ENCODE peak calls at places on chromosomes 3 and 15, in eight cellular contexts. W, D, B, V, J, U, X and I are unnamed samples.

GRCh38 chr3:171162986-171163723 is 136.6 kb upstream of the SLC2A2 start:
- DNase-seq in W (no peak), D (peak; percentile 49), B (no peak), V (no peak), J (no peak), U (no peak), X (no peak), I (no peak)

GRCh38 chr3:170816341-170816740 is 53.7 kb downstream of the RPL22L1 start:
- DNase-seq in W (no peak), D (no peak), B (no peak), V (no peak), J (no peak), U (no peak), X (no peak), I (no peak)

GRCh38 chr3:102398196-102398595 is 36.6 kb upstream of the ZPLD1 start:
- DNase-seq in W (no peak), D (no peak), B (no peak), V (no peak), J (no peak), U (no peak), X (no peak), I (no peak)

GRCh38 chr3:160755776-160756304 is at the start of gene PPM1L:
- DNase-seq in W (no peak), D (peak; percentile 61), B (peak; percentile 59), V (peak; percentile 64), J (no peak), U (peak; percentile 61), X (peak; percentile 84), I (peak; percentile 71)

GRCh38 chr15:81400640-81401236 is 26.7 kb upstream of the TMC3 start:
- DNase-seq in W (peak; percentile 7), D (peak; percentile 52), B (peak; percentile 9), V (no peak), J (peak; percentile 27), U (peak; percentile 22), X (no peak), I (peak; percentile 32)

GRCh38 chr3:70431906-70432305 is 119.5 kb upstream of the MDFIC2 start:
- DNase-seq in W (no peak), D (no peak), B (no peak), V (no peak), J (no peak), U (no peak), X (no peak), I (peak; percentile 5)

GRCh38 chr15:95290376-95290973 is 1040.0 kb upstream of the NR2F2 start:
- DNase-seq in W (no peak), D (no peak), B (no peak), V (no peak), J (no peak), U (no peak), X (no peak), I (no peak)

GRCh38 chr15:60840306-60840702 is 361.4 kb upstream of the ICE2 start:
- DNase-seq in W (no peak), D (no peak), B (no peak), V (no peak), J (no peak), U (peak; percentile 8), X (no peak), I (peak; percentile 59)

GRCh38 chr3:8848696-8849131 is 79.3 kb upstream of the OXTR start:
- DNase-seq in W (no peak), D (no peak), B (no peak), V (no peak), J (no peak), U (no peak), X (no peak), I (peak; percentile 86)

GRCh38 chr3:117736851-117737250 is 1027.3 kb downstream of the TUSC7 start:
- DNase-seq in W (no peak), D (no peak), B (no peak), V (no peak), J (no peak), U (no peak), X (no peak), I (peak; percentile 41)

GRCh38 chr15:31857194-31857593 is 173.1 kb upstream of the CHRNA7 start:
- DNase-seq in W (no peak), D (no peak), B (no peak), V (no peak), J (no peak), U (no peak), X (no peak), I (no peak)

GRCh38 chr3:186921578-186921977 is 8.7 kb upstream of the ST6GAL1 start:
- DNase-seq in W (no peak), D (no peak), B (no peak), V (no peak), J (no peak), U (no peak), X (no peak), I (no peak)

DNA sequence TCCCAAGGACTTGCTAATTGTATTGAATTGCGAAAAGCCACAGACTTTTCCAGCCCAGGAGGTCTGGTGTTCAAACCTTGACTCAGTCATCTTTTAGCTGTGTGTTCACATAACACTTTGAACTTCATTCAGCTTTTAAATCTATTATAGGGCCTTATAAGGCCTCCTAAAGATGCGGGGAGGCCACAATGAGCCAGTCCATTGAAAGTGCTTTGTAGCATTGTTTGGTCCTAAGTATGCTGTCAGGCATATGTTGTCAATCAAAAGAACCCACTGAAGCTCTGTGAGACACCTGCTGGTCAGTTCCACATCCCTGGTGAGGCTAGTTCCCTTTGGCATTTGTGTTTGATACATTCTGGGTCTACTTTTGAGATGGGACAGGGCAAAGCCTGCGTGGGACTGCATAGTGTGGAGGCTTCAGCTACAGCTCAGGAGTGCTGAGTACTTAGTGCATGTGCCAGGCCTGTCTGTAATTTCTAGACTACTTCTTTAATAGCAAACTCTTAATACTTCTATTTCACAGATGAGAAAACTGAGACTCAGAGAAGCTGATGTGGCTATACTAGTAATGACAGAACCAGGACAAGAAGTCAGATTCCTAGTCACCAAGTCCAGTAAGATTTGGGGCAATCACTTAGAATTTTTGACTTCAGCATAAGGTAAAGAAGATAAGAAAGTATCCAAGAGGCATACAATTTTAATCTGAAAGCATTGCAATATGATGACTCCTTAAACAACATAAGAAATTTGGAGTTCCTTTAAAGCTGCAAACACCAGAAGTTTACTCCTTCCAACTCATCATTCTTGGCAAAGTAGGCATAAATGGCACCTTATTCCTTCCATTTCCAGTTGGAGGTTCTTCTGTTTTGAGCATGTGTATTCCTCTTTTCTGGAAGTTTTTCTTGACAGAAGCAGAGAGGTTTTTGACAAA is 213.0 kb downstream of the PDCD6IP start:
- DNase-seq in W (no peak), D (no peak), B (no peak), V (no peak), J (no peak), U (peak; percentile 5), X (no peak), I (peak; percentile 65)
- TF ChIP-seq CTCF in W (peak; percentile 25), D (peak; percentile 5), B (peak; percentile 15), V (no peak), J (peak; percentile 31), U (no peak), X (no peak), I (peak; percentile 15)

GRCh38 chr3:139771331-139771730 is 93.6 kb upstream of the NMNAT3 start:
- DNase-seq in W (no peak), D (no peak), B (no peak), V (no peak), J (no peak), U (no peak), X (no peak), I (no peak)

GRCh38 chr3:139770577-139770976 is 92.8 kb upstream of the NMNAT3 start:
- DNase-seq in W (no peak), D (no peak), B (no peak), V (no peak), J (no peak), U (no peak), X (no peak), I (no peak)

GRCh38 chr3:139774570-139775302 is 97.0 kb upstream of the NMNAT3 start:
- DNase-seq in W (no peak), D (no peak), B (no peak), V (no peak), J (no peak), U (no peak), X (no peak), I (no peak)

GRCh38 chr3:139772539-139773500 is 95.0 kb upstream of the NMNAT3 start:
- DNase-seq in W (peak; percentile 46), D (no peak), B (no peak), V (no peak), J (peak; percentile 30), U (no peak), X (no peak), I (peak; percentile 66)
- TF ChIP-seq CTCF in W (no peak), D (no peak), B (no peak), V (no peak), J (no peak), U (no peak), X (no peak), I (no peak)

GRCh38 chr3:197042539-197042938 is 12.9 kb upstream of the MELTF start:
- DNase-seq in W (no peak), D (no peak), B (no peak), V (no peak), J (no peak), U (no peak), X (no peak), I (no peak)

GRCh38 chr3:197038604-197039003 is 9.0 kb upstream of the MELTF start:
- DNase-seq in W (no peak), D (no peak), B (no peak), V (no peak), J (no peak), U (no peak), X (no peak), I (no peak)

GRCh38 chr3:197041875-197042488 is 12.4 kb upstream of the MELTF start:
- DNase-seq in W (no peak), D (no peak), B (no peak), V (no peak), J (no peak), U (no peak), X (no peak), I (no peak)

GRCh38 chr3:197035577-197035976 is 6.0 kb upstream of the MELTF start:
- DNase-seq in W (no peak), D (no peak), B (no peak), V (no peak), J (no peak), U (no peak), X (no peak), I (no peak)

DNA sequence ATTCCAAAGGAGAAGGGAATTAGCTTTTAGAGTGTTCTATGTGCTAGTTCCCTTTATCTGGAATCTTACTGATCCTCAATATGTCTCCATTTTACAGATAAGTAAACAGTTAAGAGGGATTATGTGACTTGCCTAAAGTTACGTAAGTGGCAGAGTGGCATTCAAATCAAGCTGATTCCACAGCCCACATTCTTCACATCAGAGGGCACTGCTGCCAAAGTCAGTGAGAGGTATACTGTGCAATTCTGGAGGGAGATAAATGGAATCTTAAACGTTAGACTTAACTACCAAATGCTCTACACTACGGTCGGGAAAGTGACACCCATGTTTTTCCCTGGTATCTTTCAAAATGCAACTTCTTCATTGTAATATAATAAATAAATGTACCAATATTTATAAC is 11.1 kb upstream of the MELTF start:
- DNase-seq in W (no peak), D (no peak), B (no peak), V (no peak), J (no peak), U (no peak), X (no peak), I (no peak)
- TF ChIP-seq CTCF in W (no peak), D (no peak), B (no peak), V (no peak), J (no peak), U (no peak), X (no peak), I (no peak)

GRCh38 chr3:142129516-142130171 is 19.7 kb downstream of the TFDP2 start:
- DNase-seq in W (no peak), D (no peak), B (no peak), V (no peak), J (no peak), U (no peak), X (no peak), I (no peak)
- TF ChIP-seq CTCF in W (no peak), D (no peak), B (peak; percentile 49), V (no peak), J (peak; percentile 45), U (peak; percentile 57), X (no peak), I (no peak)

GRCh38 chr15:48855501-48856440 is 22.2 kb upstream of the EID1 start:
- DNase-seq in W (peak; percentile 31), D (no peak), B (no peak), V (no peak), J (no peak), U (peak; percentile 35), X (no peak), I (peak; percentile 50)
- TF ChIP-seq CTCF in W (peak; percentile 63), D (no peak), B (peak; percentile 61), V (no peak), J (peak; percentile 64), U (peak; percentile 35), X (no peak), I (peak; percentile 55)